ENCODE peak calls at places on chromosomes 6 and 20, in eight cellular contexts. Q is cardiac muscle cell; S is kidney epithelial cell; W is CD4-positive, alpha-beta memory T cell; V is uterus; E is left lung; P is Caco-2; X is small intestine. G is an unnamed sample.

GRCh38 chr6:37731888-37732287 is 34.2 kb upstream of the MDGA1 start:
- DNase-seq in Q (no peak), S (no peak), W (peak; percentile 39), V (no peak), E (no peak), P (peak; percentile 21), X (peak; percentile 85), G (no peak)

GRCh38 chr6:141153563-141153962 is 979.2 kb upstream of the GJE1 start:
- DNase-seq in Q (no peak), S (no peak), W (peak; percentile 59), V (no peak), E (no peak), P (no peak), X (no peak), G (peak; percentile 70)

GRCh38 chr6:142568857-142569597 is 267.2 kb downstream of the ADGRG6 start:
- DNase-seq in Q (no peak), S (peak; percentile 48), W (no peak), V (no peak), E (no peak), P (no peak), X (no peak), G (no peak)

GRCh38 chr20:56414842-56415765 is 3.0 kb downstream of the CASS4 start:
- DNase-seq in Q (no peak), S (no peak), W (peak; percentile 42), V (no peak), E (no peak), P (no peak), X (no peak), G (no peak)

GRCh38 chr6:35428421-35429149 is 23.6 kb upstream of the FANCE start:
- DNase-seq in Q (no peak), S (no peak), W (no peak), V (no peak), E (no peak), P (no peak), X (no peak), G (no peak)

GRCh38 chr6:96089173-96089572 is 73.4 kb downstream of the FUT9 start:
- DNase-seq in Q (peak; percentile 37), S (no peak), W (no peak), V (no peak), E (no peak), P (peak; percentile 50), X (no peak), G (no peak)

GRCh38 chr6:138507977-138508675 is 8.8 kb upstream of the NHSL1 start:
- DNase-seq in Q (no peak), S (no peak), W (no peak), V (no peak), E (no peak), P (peak; percentile 22), X (peak; percentile 96), G (no peak)

GRCh38 chr6:35061102-35061615 is 80.0 kb downstream of the TCP11 start:
- DNase-seq in Q (no peak), S (no peak), W (no peak), V (no peak), E (no peak), P (no peak), X (peak; percentile 18), G (no peak)

GRCh38 chr20:42855896-42856295 is 333.8 kb downstream of the PTPRT start:
- DNase-seq in Q (no peak), S (no peak), W (no peak), V (no peak), E (no peak), P (no peak), X (no peak), G (no peak)

GRCh38 chr20:1341561-1342265 is 12.8 kb upstream of the SDCBP2 start:
- DNase-seq in Q (no peak), S (no peak), W (no peak), V (no peak), E (no peak), P (no peak), X (no peak), G (no peak)

GRCh38 chr6:90914312-90914711 is 327.4 kb upstream of the MAP3K7 start:
- DNase-seq in Q (no peak), S (no peak), W (no peak), V (no peak), E (no peak), P (no peak), X (no peak), G (no peak)

GRCh38 chr20:41124451-41125094 is 12.8 kb upstream of the PLCG1 start:
- DNase-seq in Q (no peak), S (no peak), W (no peak), V (no peak), E (no peak), P (no peak), X (peak; percentile 90), G (no peak)

GRCh38 chr20:41126719-41127118 is 10.6 kb upstream of the PLCG1 start:
- DNase-seq in Q (no peak), S (no peak), W (no peak), V (no peak), E (no peak), P (no peak), X (no peak), G (no peak)

GRCh38 chr20:41121399-41121798 is 15.9 kb upstream of the PLCG1 start:
- DNase-seq in Q (no peak), S (no peak), W (no peak), V (no peak), E (no peak), P (no peak), X (no peak), G (no peak)

GRCh38 chr20:41125530-41126457 is 11.5 kb upstream of the PLCG1 start:
- DNase-seq in Q (no peak), S (no peak), W (no peak), V (no peak), E (no peak), P (no peak), X (no peak), G (no peak)

DNA sequence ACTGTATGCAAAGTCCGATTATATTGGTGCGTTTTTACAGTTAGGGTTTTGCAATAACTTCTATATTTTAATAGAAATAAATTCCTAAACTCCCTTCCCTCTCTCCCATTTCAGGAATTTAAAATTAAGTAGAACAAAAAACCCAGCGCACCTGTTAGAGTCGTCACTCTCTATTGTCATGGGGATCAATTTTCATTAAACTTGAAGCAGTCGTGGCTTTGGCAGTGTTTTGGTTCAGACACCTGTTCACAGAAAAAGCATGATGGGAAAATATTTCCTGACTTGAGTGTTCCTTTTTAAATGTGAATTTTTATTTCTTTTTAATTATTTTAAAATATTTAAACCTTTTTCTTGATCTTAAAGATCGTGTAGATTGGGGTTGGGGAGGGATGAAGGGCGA is 13.7 kb upstream of the PLCG1 start:
- DNase-seq in Q (no peak), S (no peak), W (no peak), V (no peak), E (no peak), P (no peak), X (no peak), G (no peak)
- H3K36me3 ChIP-seq in Q (peaks cover 65% of the 10 kb centered on the region), S (peaks cover 1% of the 10 kb centered on the region), W (peaks cover 48% of the 10 kb centered on the region), V (no peaks in the 10 kb centered on the region), E (peaks cover 84% of the 10 kb centered on the region), P (peaks cover 13% of the 10 kb centered on the region), X (peaks cover 39% of the 10 kb centered on the region), G (peaks cover 61% of the 10 kb centered on the region)

GRCh38 chr6:12751694-12752304 is 35.2 kb downstream of the PHACTR1 start:
- DNase-seq in Q (peak; percentile 87), S (no peak), W (peak; percentile 3), V (no peak), E (peak; percentile 48), P (peak; percentile 79), X (peak; percentile 33), G (peak; percentile 72)

GRCh38 chr6:12750416-12750815 is 33.8 kb downstream of the PHACTR1 start:
- DNase-seq in Q (no peak), S (no peak), W (no peak), V (no peak), E (no peak), P (no peak), X (no peak), G (no peak)

GRCh38 chr6:12748411-12748810 is 31.8 kb downstream of the PHACTR1 start:
- DNase-seq in Q (no peak), S (no peak), W (no peak), V (no peak), E (no peak), P (no peak), X (no peak), G (no peak)

GRCh38 chr6:12748815-12749521 is 32.4 kb downstream of the PHACTR1 start:
- DNase-seq in Q (no peak), S (no peak), W (no peak), V (no peak), E (no peak), P (no peak), X (no peak), G (no peak)

DNA sequence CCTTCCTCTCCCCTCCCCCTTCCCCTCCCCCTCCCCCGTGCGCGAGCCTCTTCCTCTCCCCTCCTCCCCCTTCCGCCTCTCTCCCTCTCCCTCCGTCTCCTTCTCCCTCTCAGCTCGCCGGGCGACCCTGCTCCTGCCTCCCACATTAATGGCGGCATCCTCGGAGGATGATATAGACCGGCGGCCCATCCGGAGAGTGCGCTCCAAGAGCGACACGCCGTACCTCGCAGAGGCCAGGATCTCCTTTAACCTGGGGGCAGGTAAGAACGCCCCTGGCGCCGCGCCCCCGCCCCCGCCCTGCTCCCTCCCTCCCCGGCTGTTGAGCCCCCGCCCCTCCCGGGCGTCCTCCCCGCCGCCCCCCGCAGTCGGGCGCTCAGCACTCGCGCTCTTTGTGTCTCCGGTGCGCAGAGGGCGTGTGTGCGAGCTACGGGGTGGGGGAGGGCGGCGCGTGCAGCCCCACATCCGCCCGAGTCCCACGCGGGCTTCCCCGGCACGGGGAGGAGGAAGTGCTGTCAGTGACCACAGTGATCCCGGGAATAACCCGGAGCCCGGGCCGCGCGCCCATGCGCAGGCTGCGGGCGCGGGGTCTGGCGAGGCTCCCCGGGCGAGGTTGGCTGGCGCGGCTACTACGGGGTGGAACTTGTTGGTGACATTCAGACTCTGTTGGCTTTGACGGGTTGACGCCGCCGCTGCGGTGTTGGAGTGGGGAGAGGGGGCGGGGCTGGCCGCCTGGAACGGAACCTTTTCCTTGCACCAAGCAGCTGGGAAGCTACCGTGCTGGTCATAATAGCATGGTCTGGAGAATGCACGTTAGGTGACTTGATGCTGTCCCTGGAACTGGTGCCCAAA is 33.2 kb downstream of the PHACTR1 start:
- DNase-seq in Q (peak; percentile 31), S (no peak), W (no peak), V (no peak), E (no peak), P (no peak), X (no peak), G (no peak)
- H3K4me3 ChIP-seq in Q (peak overlapping the region; percentile 51), S (peak overlapping the region; percentile 27), W (no peak overlapping the region), V (no peak overlapping the region), E (no peak overlapping the region), P (no peak overlapping the region), X (no peak overlapping the region), G (no peak overlapping the region)

GRCh38 chr6:152151930-152152329 is 344.4 kb downstream of the ESR1 start:
- DNase-seq in Q (no peak), S (no peak), W (no peak), V (no peak), E (no peak), P (no peak), X (no peak), G (no peak)
- H3K36me3 ChIP-seq in Q (peaks cover 62% of the 10 kb centered on the region), S (peaks cover 3% of the 10 kb centered on the region), W (peaks cover 87% of the 10 kb centered on the region), V (no peaks in the 10 kb centered on the region), E (peaks cover 96% of the 10 kb centered on the region), P (no peaks in the 10 kb centered on the region), X (no peaks in the 10 kb centered on the region), G (no peaks in the 10 kb centered on the region)

DNA sequence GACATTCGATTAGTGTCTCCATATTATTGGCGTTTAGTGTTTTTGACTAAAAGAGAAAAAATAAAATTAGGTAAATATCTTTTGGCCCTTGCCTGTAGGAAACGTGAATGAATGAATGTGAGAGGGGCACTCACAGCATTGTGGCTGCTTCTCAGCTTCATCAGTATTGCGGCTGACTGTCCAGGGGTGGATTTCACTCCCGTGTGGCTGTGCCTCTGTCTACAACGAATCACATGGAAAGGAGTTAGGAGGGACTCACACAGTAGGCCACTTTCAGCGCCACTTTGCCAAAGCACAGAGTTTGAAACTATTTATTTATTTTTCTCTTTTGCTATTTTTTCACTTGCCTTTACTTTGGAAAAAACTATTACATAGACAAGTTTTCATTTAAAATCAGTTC is 805 bp downstream of the TAGAP start:
- DNase-seq in Q (no peak), S (no peak), W (peak; percentile 43), V (no peak), E (no peak), P (no peak), X (no peak), G (no peak)
- H3K4me3 ChIP-seq in Q (no peak overlapping the region), S (no peak overlapping the region), W (peak overlapping the region; percentile 79), V (peak overlapping the region; percentile 11), E (peak overlapping the region; percentile 6), P (no peak overlapping the region), X (peak overlapping the region; percentile 46), G (no peak overlapping the region)

G was measured in HAP-1.